ENCODE peak calls at places on chromosome 14, in ten cellular contexts. R, O, Z, K, Y, E, P, L, I and H are unnamed samples.

GRCh38 chr14:99267871-99268775 is 3.9 kb downstream of the BCL11B start:
- DNase-seq in E (no peak), I (no peak), Z (no peak), L (no peak), Y (no peak), P (no peak), O (no peak), R (no peak), K (no peak), H (no peak)

GRCh38 chr14:59463773-59464650 is 1.2 kb downstream of the GPR135 start:
- DNase-seq in R (no peak), E (no peak), Z (no peak), O (peak; percentile 40), P (no peak), K (peak; percentile 70), L (no peak), I (no peak), Y (no peak), H (peak; percentile 14)

GRCh38 chr14:31124197-31124596 is 83.4 kb downstream of the HECTD1 start:
- DNase-seq in E (no peak), R (no peak), O (no peak), Z (no peak), K (no peak), I (no peak), L (no peak), P (no peak), Y (no peak), H (no peak)

GRCh38 chr14:24274101-24274543 is 2.7 kb upstream of the RABGGTA start:
- DNase-seq in Z (no peak), I (no peak), L (peak; percentile 13), K (no peak), O (no peak), R (peak; percentile 25), P (peak; percentile 82), E (no peak), Y (no peak), H (peak; percentile 79)

GRCh38 chr14:103765526-103765925 is 49.9 kb downstream of the ZFYVE21 start:
- DNase-seq in I (no peak), Z (no peak), R (no peak), Y (no peak), O (no peak), L (no peak), E (no peak), P (no peak), K (no peak), H (no peak)

GRCh38 chr14:59337151-59337611 is 128.0 kb downstream of the GPR135 start:
- DNase-seq in L (no peak), E (peak; percentile 74), O (peak; percentile 40), R (no peak), Z (peak; percentile 85), Y (no peak), K (peak; percentile 52), P (peak; percentile 49), I (no peak), H (no peak)

GRCh38 chr14:99213603-99214002 is 58.4 kb downstream of the BCL11B start:
- DNase-seq in Y (no peak), O (no peak), R (no peak), E (no peak), L (no peak), K (no peak), Z (no peak), I (no peak), P (peak; percentile 17), H (no peak)

GRCh38 chr14:101715209-101716076 is 46.1 kb upstream of the PPP2R5C start:
- DNase-seq in I (no peak), L (no peak), R (no peak), Y (no peak), Z (no peak), E (no peak), P (no peak), O (no peak), K (no peak), H (no peak)

GRCh38 chr14:81435578-81436295 is 35.6 kb upstream of the STON2 start:
- DNase-seq in Y (no peak), R (peak; percentile 2), O (no peak), Z (peak; percentile 23), P (peak; percentile 50), E (peak; percentile 44), K (peak; percentile 73), L (peak; percentile 50), I (no peak), H (peak; percentile 54)

GRCh38 chr14:53953002-53953827 is 3.4 kb downstream of the BMP4 start:
- DNase-seq in K (peak; percentile 93), E (peak; percentile 88), R (no peak), L (peak; percentile 82), I (no peak), Z (peak; percentile 90), Y (no peak), O (peak; percentile 89), P (no peak), H (peak; percentile 75)

GRCh38 chr14:102200690-102201368 is 61.1 kb downstream of the WDR20 start:
- DNase-seq in K (no peak), R (no peak), E (no peak), L (no peak), P (no peak), O (no peak), I (no peak), Z (no peak), Y (no peak), H (no peak)

GRCh38 chr14:37145395-37145794 is 27.0 kb downstream of the SLC25A21 start:
- DNase-seq in P (no peak), L (no peak), Z (no peak), R (no peak), Y (peak; percentile 21), I (no peak), K (no peak), O (peak; percentile 24), E (no peak), H (no peak)

GRCh38 chr14:69876221-69876847 is 2.9 kb upstream of the SMOC1 start:
- DNase-seq in O (no peak), Y (no peak), R (no peak), P (no peak), E (no peak), Z (no peak), K (no peak), I (no peak), L (no peak), H (no peak)

GRCh38 chr14:69873877-69874780 is 5.1 kb upstream of the SMOC1 start:
- DNase-seq in I (no peak), K (no peak), Z (no peak), L (no peak), P (no peak), O (peak; percentile 39), R (no peak), Y (no peak), E (no peak), H (no peak)

GRCh38 chr14:69865701-69866365 is 13.4 kb upstream of the SMOC1 start:
- DNase-seq in P (no peak), O (no peak), R (no peak), Z (no peak), L (no peak), K (no peak), Y (no peak), E (no peak), I (no peak), H (no peak)

GRCh38 chr14:69868363-69868963 is 10.8 kb upstream of the SMOC1 start:
- DNase-seq in I (no peak), P (no peak), E (no peak), Z (no peak), Y (no peak), O (no peak), K (no peak), L (no peak), R (no peak), H (no peak)

GRCh38 chr14:69870613-69871012 is 8.6 kb upstream of the SMOC1 start:
- DNase-seq in Y (no peak), K (no peak), I (no peak), E (no peak), P (no peak), R (no peak), Z (no peak), O (no peak), L (no peak), H (no peak)
- TF ChIP-seq CTCF in Y (no peak), K (no peak), I (no peak), E (no peak), P (no peak), R (no peak), Z (no peak), O (no peak), L (no peak), H (no peak)

DNA sequence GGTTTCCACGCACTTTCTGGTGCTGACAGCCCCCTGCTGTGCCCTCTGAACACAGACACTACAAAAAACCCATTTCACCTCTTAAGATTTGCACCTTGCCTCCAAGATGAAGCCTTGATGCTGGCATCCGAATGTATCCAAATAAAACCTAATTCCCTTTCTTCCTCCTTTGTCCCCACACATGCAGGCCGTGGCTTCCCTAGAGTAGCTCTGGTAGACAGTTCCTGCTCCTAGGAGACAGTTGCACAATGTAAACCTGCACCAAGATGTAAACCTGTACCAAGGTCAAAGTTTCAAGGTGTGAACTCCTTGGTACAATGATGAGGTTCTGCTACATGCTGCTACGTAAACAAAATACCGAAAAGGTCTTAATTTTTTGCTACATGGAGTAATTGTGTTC is 630 bp upstream of the ABHD12B start:
- DNase-seq in E (no peak), R (no peak), K (no peak), P (no peak), O (no peak), Z (no peak), I (no peak), L (no peak), Y (no peak), H (no peak)
- TF ChIP-seq CTCF in E (no peak), R (no peak), K (no peak), P (no peak), O (no peak), Z (no peak), I (no peak), L (no peak), Y (no peak), H (no peak)

DNA sequence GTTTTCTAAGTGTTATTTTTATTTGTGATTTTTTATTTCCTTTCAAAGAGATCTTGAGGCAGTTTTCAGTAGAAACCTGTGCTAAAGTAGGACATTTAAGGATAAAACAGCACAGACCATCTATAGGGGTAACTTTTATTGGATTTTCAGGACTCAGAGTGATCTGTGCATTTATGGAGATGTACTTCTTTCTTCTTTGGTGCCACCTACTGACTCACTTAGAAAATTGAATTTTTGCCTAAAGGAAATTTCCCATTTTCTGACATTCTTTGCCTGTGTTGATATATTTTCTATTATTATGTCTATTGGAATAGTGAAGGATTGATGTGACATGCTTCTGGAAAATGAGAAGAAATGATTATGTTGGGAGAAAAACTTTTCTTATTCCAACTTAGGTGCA is 113.0 kb downstream of the UNC79 start:
- DNase-seq in P (no peak), I (peak; percentile 19), K (no peak), R (no peak), E (no peak), Z (peak; percentile 37), Y (no peak), O (peak; percentile 1), L (no peak), H (peak; percentile 9)
- TF ChIP-seq CTCF in P (peak; percentile 70), I (peak; percentile 47), K (no peak), R (no peak), E (no peak), Z (peak; percentile 43), Y (peak; percentile 19), O (peak; percentile 37), L (no peak), H (peak; percentile 24)

GRCh38 chr14:39957987-39958386 is 525.8 kb upstream of the FBXO33 start:
- DNase-seq in I (no peak), Z (no peak), E (no peak), O (no peak), R (no peak), L (no peak), P (no peak), Y (no peak), K (no peak), H (no peak)

GRCh38 chr14:39957290-39957689 is 525.1 kb upstream of the FBXO33 start:
- DNase-seq in Y (no peak), K (no peak), Z (no peak), O (no peak), P (no peak), R (no peak), L (no peak), I (no peak), E (no peak), H (peak; percentile 7)

GRCh38 chr14:39956372-39956771 is 524.1 kb upstream of the FBXO33 start:
- DNase-seq in Z (no peak), P (no peak), Y (no peak), R (no peak), E (no peak), O (no peak), L (no peak), K (no peak), I (peak; percentile 6), H (no peak)
- TF ChIP-seq CTCF in Z (no peak), P (no peak), Y (no peak), R (no peak), E (no peak), O (no peak), L (no peak), K (no peak), I (peak; percentile 46), H (no peak)